ENCODE peak calls at places on chromosomes 6 and 20, in ten cellular contexts. One of them, this sample, is unnamed.

GRCh38 chr6:138662474-138662873 is 111.1 kb upstream of the CCDC28A start:
- DNase-seq in right atrium auricular region: no peak
- DNase-seq in astrocyte: no peak
- DNase-seq in heart left ventricle: no peak
- DNase-seq in cardiac muscle cell: peak
- DNase-seq in left ventricle myocardium inferior: no peak
- DNase-seq in AG10803: peak
- DNase-seq in fibroblast of lung: peak
- DNase-seq in GM12865: no peak
- DNase-seq in brain microvascular endothelial cell: no peak
- DNase-seq in this sample: peak

GRCh38 chr6:35596448-35597442 is 84.0 kb upstream of the TULP1 start:
- DNase-seq in right atrium auricular region: no peak
- DNase-seq in astrocyte: peak
- DNase-seq in heart left ventricle: no peak
- DNase-seq in cardiac muscle cell: peak
- DNase-seq in left ventricle myocardium inferior: no peak
- DNase-seq in AG10803: peak
- DNase-seq in fibroblast of lung: peak
- DNase-seq in GM12865: no peak
- DNase-seq in brain microvascular endothelial cell: peak
- DNase-seq in this sample: no peak

GRCh38 chr6:20791932-20792331 is 257.7 kb downstream of the CDKAL1 start:
- DNase-seq in right atrium auricular region: no peak
- DNase-seq in astrocyte: no peak
- DNase-seq in heart left ventricle: no peak
- DNase-seq in cardiac muscle cell: no peak
- DNase-seq in left ventricle myocardium inferior: no peak
- DNase-seq in AG10803: peak
- DNase-seq in fibroblast of lung: peak
- DNase-seq in GM12865: no peak
- DNase-seq in brain microvascular endothelial cell: no peak
- DNase-seq in this sample: no peak

GRCh38 chr6:104884867-104885517 is 25.3 kb upstream of the HACE1 start:
- DNase-seq in right atrium auricular region: no peak
- DNase-seq in astrocyte: no peak
- DNase-seq in heart left ventricle: no peak
- DNase-seq in cardiac muscle cell: peak
- DNase-seq in left ventricle myocardium inferior: no peak
- DNase-seq in AG10803: no peak
- DNase-seq in fibroblast of lung: no peak
- DNase-seq in GM12865: no peak
- DNase-seq in brain microvascular endothelial cell: no peak
- DNase-seq in this sample: no peak

GRCh38 chr6:147299035-147299434 is 94.8 kb downstream of the STXBP5 start:
- DNase-seq in right atrium auricular region: no peak
- DNase-seq in astrocyte: no peak
- DNase-seq in heart left ventricle: no peak
- DNase-seq in cardiac muscle cell: no peak
- DNase-seq in left ventricle myocardium inferior: no peak
- DNase-seq in AG10803: no peak
- DNase-seq in fibroblast of lung: no peak
- DNase-seq in GM12865: no peak
- DNase-seq in brain microvascular endothelial cell: no peak
- DNase-seq in this sample: no peak

GRCh38 chr6:87095056-87095527 is at the start of gene CGA:
- DNase-seq in right atrium auricular region: no peak
- DNase-seq in astrocyte: peak
- DNase-seq in heart left ventricle: no peak
- DNase-seq in cardiac muscle cell: no peak
- DNase-seq in left ventricle myocardium inferior: no peak
- DNase-seq in AG10803: no peak
- DNase-seq in fibroblast of lung: no peak
- DNase-seq in GM12865: no peak
- DNase-seq in brain microvascular endothelial cell: no peak
- DNase-seq in this sample: no peak

GRCh38 chr6:72619883-72620696 is 1.8 kb upstream of the KCNQ5 start:
- DNase-seq in right atrium auricular region: no peak
- DNase-seq in astrocyte: peak
- DNase-seq in heart left ventricle: peak
- DNase-seq in cardiac muscle cell: peak
- DNase-seq in left ventricle myocardium inferior: peak
- DNase-seq in AG10803: peak
- DNase-seq in fibroblast of lung: no peak
- DNase-seq in GM12865: peak
- DNase-seq in brain microvascular endothelial cell: peak
- DNase-seq in this sample: no peak

GRCh38 chr6:132499757-132500156 is 13.2 kb downstream of the STX7 start:
- DNase-seq in right atrium auricular region: no peak
- DNase-seq in astrocyte: no peak
- DNase-seq in heart left ventricle: no peak
- DNase-seq in cardiac muscle cell: no peak
- DNase-seq in left ventricle myocardium inferior: no peak
- DNase-seq in AG10803: no peak
- DNase-seq in fibroblast of lung: no peak
- DNase-seq in GM12865: no peak
- DNase-seq in brain microvascular endothelial cell: no peak
- DNase-seq in this sample: no peak

GRCh38 chr6:30500421-30501069 is 11.2 kb downstream of the HLA-E start:
- DNase-seq in right atrium auricular region: no peak
- DNase-seq in astrocyte: no peak
- DNase-seq in heart left ventricle: no peak
- DNase-seq in cardiac muscle cell: peak
- DNase-seq in left ventricle myocardium inferior: no peak
- DNase-seq in AG10803: peak
- DNase-seq in fibroblast of lung: no peak
- DNase-seq in GM12865: no peak
- DNase-seq in brain microvascular endothelial cell: peak
- DNase-seq in this sample: no peak

GRCh38 chr20:45545754-45546453 is 1.3 kb downstream of the EPPIN start:
- DNase-seq in right atrium auricular region: no peak
- DNase-seq in astrocyte: peak
- DNase-seq in heart left ventricle: no peak
- DNase-seq in cardiac muscle cell: peak
- DNase-seq in left ventricle myocardium inferior: no peak
- DNase-seq in AG10803: peak
- DNase-seq in fibroblast of lung: peak
- DNase-seq in GM12865: peak
- DNase-seq in brain microvascular endothelial cell: peak
- DNase-seq in this sample: no peak

GRCh38 chr6:43821101-43821886 is 51.3 kb downstream of the VEGFA start:
- DNase-seq in right atrium auricular region: no peak
- DNase-seq in astrocyte: no peak
- DNase-seq in heart left ventricle: no peak
- DNase-seq in cardiac muscle cell: no peak
- DNase-seq in left ventricle myocardium inferior: no peak
- DNase-seq in AG10803: no peak
- DNase-seq in fibroblast of lung: no peak
- DNase-seq in GM12865: no peak
- DNase-seq in brain microvascular endothelial cell: no peak
- DNase-seq in this sample: no peak

GRCh38 chr20:6689339-6689973 is 78.0 kb upstream of the BMP2 start:
- DNase-seq in right atrium auricular region: no peak
- DNase-seq in astrocyte: no peak
- DNase-seq in heart left ventricle: no peak
- DNase-seq in cardiac muscle cell: no peak
- DNase-seq in left ventricle myocardium inferior: no peak
- DNase-seq in AG10803: no peak
- DNase-seq in fibroblast of lung: no peak
- DNase-seq in GM12865: no peak
- DNase-seq in brain microvascular endothelial cell: no peak
- DNase-seq in this sample: no peak

GRCh38 chr6:79193971-79194370 is 40.5 kb downstream of the HMGN3 start:
- DNase-seq in right atrium auricular region: no peak
- DNase-seq in astrocyte: no peak
- DNase-seq in heart left ventricle: no peak
- DNase-seq in cardiac muscle cell: no peak
- DNase-seq in left ventricle myocardium inferior: no peak
- DNase-seq in AG10803: no peak
- DNase-seq in fibroblast of lung: peak
- DNase-seq in GM12865: no peak
- DNase-seq in brain microvascular endothelial cell: no peak
- DNase-seq in this sample: no peak

GRCh38 chr20:58833921-58834320 is 16.8 kb downstream of the GNAS-AS1 start:
- DNase-seq in right atrium auricular region: no peak
- DNase-seq in astrocyte: no peak
- DNase-seq in heart left ventricle: no peak
- DNase-seq in cardiac muscle cell: peak
- DNase-seq in left ventricle myocardium inferior: no peak
- DNase-seq in AG10803: no peak
- DNase-seq in fibroblast of lung: no peak
- DNase-seq in GM12865: no peak
- DNase-seq in brain microvascular endothelial cell: peak
- DNase-seq in this sample: no peak

GRCh38 chr6:28943223-28943556 is 19.4 kb upstream of the TRIM27 start:
- DNase-seq in right atrium auricular region: no peak
- DNase-seq in astrocyte: no peak
- DNase-seq in heart left ventricle: no peak
- DNase-seq in cardiac muscle cell: no peak
- DNase-seq in left ventricle myocardium inferior: no peak
- DNase-seq in AG10803: no peak
- DNase-seq in fibroblast of lung: no peak
- DNase-seq in GM12865: no peak
- DNase-seq in brain microvascular endothelial cell: no peak
- DNase-seq in this sample: no peak

GRCh38 chr6:147065786-147066185 is 138.4 kb upstream of the STXBP5 start:
- DNase-seq in right atrium auricular region: no peak
- DNase-seq in astrocyte: no peak
- DNase-seq in heart left ventricle: no peak
- DNase-seq in cardiac muscle cell: no peak
- DNase-seq in left ventricle myocardium inferior: no peak
- DNase-seq in AG10803: no peak
- DNase-seq in fibroblast of lung: no peak
- DNase-seq in GM12865: no peak
- DNase-seq in brain microvascular endothelial cell: no peak
- DNase-seq in this sample: no peak

GRCh38 chr20:16216227-16217210 is 356.7 kb downstream of the KIF16B start:
- DNase-seq in right atrium auricular region: no peak
- DNase-seq in astrocyte: no peak
- DNase-seq in heart left ventricle: no peak
- DNase-seq in cardiac muscle cell: no peak
- DNase-seq in left ventricle myocardium inferior: no peak
- DNase-seq in AG10803: no peak
- DNase-seq in fibroblast of lung: no peak
- DNase-seq in GM12865: no peak
- DNase-seq in brain microvascular endothelial cell: peak
- DNase-seq in this sample: no peak

GRCh38 chr6:52340603-52340880 is 21.4 kb upstream of the PAQR8 start:
- DNase-seq in right atrium auricular region: no peak
- DNase-seq in astrocyte: no peak
- DNase-seq in heart left ventricle: no peak
- DNase-seq in cardiac muscle cell: no peak
- DNase-seq in left ventricle myocardium inferior: no peak
- DNase-seq in AG10803: no peak
- DNase-seq in fibroblast of lung: no peak
- DNase-seq in GM12865: no peak
- DNase-seq in brain microvascular endothelial cell: no peak
- DNase-seq in this sample: no peak

GRCh38 chr20:61896058-61896961 is 169.4 kb downstream of the TAF4 start:
- DNase-seq in right atrium auricular region: no peak
- DNase-seq in astrocyte: no peak
- DNase-seq in heart left ventricle: no peak
- DNase-seq in cardiac muscle cell: peak
- DNase-seq in left ventricle myocardium inferior: peak
- DNase-seq in AG10803: peak
- DNase-seq in fibroblast of lung: peak
- DNase-seq in GM12865: peak
- DNase-seq in brain microvascular endothelial cell: peak
- DNase-seq in this sample: no peak

GRCh38 chr20:63639093-63639860 is 12.4 kb upstream of the GMEB2 start:
- DNase-seq in right atrium auricular region: no peak
- DNase-seq in astrocyte: no peak
- DNase-seq in heart left ventricle: peak
- DNase-seq in cardiac muscle cell: no peak
- DNase-seq in left ventricle myocardium inferior: peak
- DNase-seq in AG10803: no peak
- DNase-seq in fibroblast of lung: no peak
- DNase-seq in GM12865: peak
- DNase-seq in brain microvascular endothelial cell: no peak
- DNase-seq in this sample: no peak

GRCh38 chr20:650954-651353 is 2.0 kb downstream of the SRXN1 start:
- DNase-seq in right atrium auricular region: no peak
- DNase-seq in astrocyte: no peak
- DNase-seq in heart left ventricle: no peak
- DNase-seq in cardiac muscle cell: peak
- DNase-seq in left ventricle myocardium inferior: no peak
- DNase-seq in AG10803: no peak
- DNase-seq in fibroblast of lung: no peak
- DNase-seq in GM12865: no peak
- DNase-seq in brain microvascular endothelial cell: peak
- DNase-seq in this sample: no peak
- TF ChIP-seq CTCF in right atrium auricular region: no peak
- TF ChIP-seq CTCF in astrocyte: peak
- TF ChIP-seq CTCF in heart left ventricle: no peak
- TF ChIP-seq CTCF in cardiac muscle cell: peak
- TF ChIP-seq CTCF in left ventricle myocardium inferior: peak
- TF ChIP-seq CTCF in AG10803: peak
- TF ChIP-seq CTCF in fibroblast of lung: no peak
- TF ChIP-seq CTCF in GM12865: no peak
- TF ChIP-seq CTCF in brain microvascular endothelial cell: peak
- TF ChIP-seq CTCF in this sample: no peak

GRCh38 chr6:1382331-1382882 is 7.0 kb upstream of the FOXF2 start:
- DNase-seq in right atrium auricular region: no peak
- DNase-seq in astrocyte: no peak
- DNase-seq in heart left ventricle: no peak
- DNase-seq in cardiac muscle cell: no peak
- DNase-seq in left ventricle myocardium inferior: no peak
- DNase-seq in AG10803: no peak
- DNase-seq in fibroblast of lung: peak
- DNase-seq in GM12865: no peak
- DNase-seq in brain microvascular endothelial cell: no peak
- DNase-seq in this sample: no peak
- H3K4me3 ChIP-seq in right atrium auricular region: peak
- H3K4me3 ChIP-seq in astrocyte: no peak
- H3K4me3 ChIP-seq in heart left ventricle: peak
- H3K4me3 ChIP-seq in cardiac muscle cell: no peak
- H3K4me3 ChIP-seq in left ventricle myocardium inferior: peak
- H3K4me3 ChIP-seq in AG10803: no peak
- H3K4me3 ChIP-seq in fibroblast of lung: no peak
- H3K4me3 ChIP-seq in GM12865: no peak
- H3K4me3 ChIP-seq in brain microvascular endothelial cell: no peak
- H3K4me3 ChIP-seq in this sample: no peak

GRCh38 chr20:33262658-33263065 is 20.4 kb upstream of the BPIFB1 start:
- DNase-seq in right atrium auricular region: peak
- DNase-seq in astrocyte: peak
- DNase-seq in heart left ventricle: no peak
- DNase-seq in cardiac muscle cell: peak
- DNase-seq in left ventricle myocardium inferior: no peak
- DNase-seq in AG10803: peak
- DNase-seq in fibroblast of lung: peak
- DNase-seq in GM12865: peak
- DNase-seq in brain microvascular endothelial cell: peak
- DNase-seq in this sample: peak
- TF ChIP-seq CTCF in right atrium auricular region: no peak
- TF ChIP-seq CTCF in astrocyte: peak
- TF ChIP-seq CTCF in heart left ventricle: peak
- TF ChIP-seq CTCF in cardiac muscle cell: peak
- TF ChIP-seq CTCF in left ventricle myocardium inferior: peak
- TF ChIP-seq CTCF in AG10803: peak
- TF ChIP-seq CTCF in fibroblast of lung: peak
- TF ChIP-seq CTCF in GM12865: peak
- TF ChIP-seq CTCF in brain microvascular endothelial cell: peak
- TF ChIP-seq CTCF in this sample: peak

GRCh38 chr6:156851447-156851846 is 74.3 kb downstream of the ARID1B start:
- DNase-seq in right atrium auricular region: no peak
- DNase-seq in astrocyte: no peak
- DNase-seq in heart left ventricle: no peak
- DNase-seq in cardiac muscle cell: no peak
- DNase-seq in left ventricle myocardium inferior: no peak
- DNase-seq in AG10803: no peak
- DNase-seq in fibroblast of lung: no peak
- DNase-seq in GM12865: peak
- DNase-seq in brain microvascular endothelial cell: no peak
- DNase-seq in this sample: no peak
- H3K4me3 ChIP-seq in right atrium auricular region: no peak
- H3K4me3 ChIP-seq in astrocyte: no peak
- H3K4me3 ChIP-seq in heart left ventricle: no peak
- H3K4me3 ChIP-seq in cardiac muscle cell: no peak
- H3K4me3 ChIP-seq in left ventricle myocardium inferior: no peak
- H3K4me3 ChIP-seq in AG10803: no peak
- H3K4me3 ChIP-seq in fibroblast of lung: no peak
- H3K4me3 ChIP-seq in GM12865: peak
- H3K4me3 ChIP-seq in brain microvascular endothelial cell: no peak
- H3K4me3 ChIP-seq in this sample: peak